ENCODE peak calls at places on chromosomes 13 and 19, in four cellular contexts. One of them, this sample, is unnamed.

GRCh38 chr19:46802152-46802551 is 13.8 kb upstream of the SLC1A5 start:
- DNase-seq in bronchial epithelial cell: no peak
- DNase-seq in brain microvascular endothelial cell: no peak
- DNase-seq in fibroblast of the aortic adventitia: no peak
- DNase-seq in this sample: no peak

GRCh38 chr13:77176350-77176749 is 149.4 kb upstream of the FBXL3 start:
- DNase-seq in fibroblast of the aortic adventitia: peak
- DNase-seq in bronchial epithelial cell: peak
- DNase-seq in brain microvascular endothelial cell: peak
- DNase-seq in this sample: no peak

GRCh38 chr13:20264271-20265018 is 32.3 kb upstream of the GJB6 start:
- DNase-seq in fibroblast of the aortic adventitia: no peak
- DNase-seq in bronchial epithelial cell: no peak
- DNase-seq in brain microvascular endothelial cell: no peak
- DNase-seq in this sample: no peak

GRCh38 chr19:3055741-3056453 is 6.4 kb downstream of the TLE5 start:
- DNase-seq in fibroblast of the aortic adventitia: no peak
- DNase-seq in brain microvascular endothelial cell: no peak
- DNase-seq in bronchial epithelial cell: peak
- DNase-seq in this sample: peak

GRCh38 chr19:55678121-55678671 is 3.2 kb downstream of the EPN1 start:
- DNase-seq in brain microvascular endothelial cell: no peak
- DNase-seq in bronchial epithelial cell: no peak
- DNase-seq in fibroblast of the aortic adventitia: no peak
- DNase-seq in this sample: no peak

GRCh38 chr19:16442386-16443276 is 29.1 kb downstream of the EPS15L1 start:
- DNase-seq in fibroblast of the aortic adventitia: no peak
- DNase-seq in bronchial epithelial cell: no peak
- DNase-seq in brain microvascular endothelial cell: no peak
- DNase-seq in this sample: no peak

GRCh38 chr19:44684892-44685847 is 13.8 kb upstream of the CEACAM16 start:
- DNase-seq in brain microvascular endothelial cell: peak
- DNase-seq in fibroblast of the aortic adventitia: peak
- DNase-seq in bronchial epithelial cell: peak
- DNase-seq in this sample: peak

GRCh38 chr13:97113231-97114001 is 108.7 kb upstream of the MBNL2 start:
- DNase-seq in bronchial epithelial cell: no peak
- DNase-seq in brain microvascular endothelial cell: no peak
- DNase-seq in fibroblast of the aortic adventitia: no peak
- DNase-seq in this sample: no peak

GRCh38 chr19:33522371-33522662 is 726 bp upstream of the PEPD start:
- DNase-seq in fibroblast of the aortic adventitia: no peak
- DNase-seq in brain microvascular endothelial cell: no peak
- DNase-seq in bronchial epithelial cell: no peak
- DNase-seq in this sample: no peak

GRCh38 chr19:13082192-13083007 is 20.3 kb downstream of the LYL1 start:
- DNase-seq in bronchial epithelial cell: peak
- DNase-seq in fibroblast of the aortic adventitia: peak
- DNase-seq in brain microvascular endothelial cell: peak
- DNase-seq in this sample: peak

GRCh38 chr13:80012281-80012680 is 328.6 kb downstream of the SPRY2 start:
- DNase-seq in fibroblast of the aortic adventitia: no peak
- DNase-seq in brain microvascular endothelial cell: no peak
- DNase-seq in bronchial epithelial cell: peak
- DNase-seq in this sample: no peak

GRCh38 chr19:30873691-30874090 is 475.5 kb downstream of the TSHZ3 start:
- DNase-seq in brain microvascular endothelial cell: no peak
- DNase-seq in fibroblast of the aortic adventitia: no peak
- DNase-seq in bronchial epithelial cell: no peak
- DNase-seq in this sample: no peak

GRCh38 chr13:18978447-18978846 is 203.2 kb downstream of the TUBA3C start:
- DNase-seq in brain microvascular endothelial cell: no peak
- DNase-seq in bronchial epithelial cell: no peak
- DNase-seq in fibroblast of the aortic adventitia: no peak
- DNase-seq in this sample: no peak

GRCh38 chr13:59047546-59047945 is 1116.2 kb downstream of the DIAPH3 start:
- DNase-seq in fibroblast of the aortic adventitia: no peak
- DNase-seq in bronchial epithelial cell: peak
- DNase-seq in brain microvascular endothelial cell: no peak
- DNase-seq in this sample: no peak

GRCh38 chr13:44218501-44219240 is 155.0 kb upstream of the SERP2 start:
- DNase-seq in brain microvascular endothelial cell: peak
- DNase-seq in fibroblast of the aortic adventitia: peak
- DNase-seq in bronchial epithelial cell: peak
- DNase-seq in this sample: no peak

GRCh38 chr13:30580852-30581502 is 36.7 kb upstream of the USPL1 start:
- DNase-seq in fibroblast of the aortic adventitia: no peak
- DNase-seq in brain microvascular endothelial cell: no peak
- DNase-seq in bronchial epithelial cell: peak
- DNase-seq in this sample: no peak

GRCh38 chr13:113604186-113604585 is 19.6 kb downstream of the TFDP1 start:
- DNase-seq in fibroblast of the aortic adventitia: no peak
- DNase-seq in bronchial epithelial cell: no peak
- DNase-seq in brain microvascular endothelial cell: no peak
- DNase-seq in this sample: no peak
- TF ChIP-seq CTCF in fibroblast of the aortic adventitia: no peak
- TF ChIP-seq CTCF in bronchial epithelial cell: no peak
- TF ChIP-seq CTCF in brain microvascular endothelial cell: no peak
- TF ChIP-seq CTCF in this sample: no peak

GRCh38 chr13:111629457-111629856 is 309.0 kb downstream of the TEX29 start:
- DNase-seq in brain microvascular endothelial cell: no peak
- DNase-seq in fibroblast of the aortic adventitia: no peak
- DNase-seq in bronchial epithelial cell: no peak
- DNase-seq in this sample: no peak

GRCh38 chr13:111629016-111629415 is 308.6 kb downstream of the TEX29 start:
- DNase-seq in fibroblast of the aortic adventitia: no peak
- DNase-seq in bronchial epithelial cell: no peak
- DNase-seq in brain microvascular endothelial cell: no peak
- DNase-seq in this sample: no peak

GRCh38 chr13:111629933-111630332 is 309.5 kb downstream of the TEX29 start:
- DNase-seq in bronchial epithelial cell: no peak
- DNase-seq in fibroblast of the aortic adventitia: no peak
- DNase-seq in brain microvascular endothelial cell: no peak
- DNase-seq in this sample: no peak

GRCh38 chr13:111632906-111633305 is 312.5 kb downstream of the TEX29 start:
- DNase-seq in brain microvascular endothelial cell: no peak
- DNase-seq in bronchial epithelial cell: no peak
- DNase-seq in fibroblast of the aortic adventitia: no peak
- DNase-seq in this sample: no peak

GRCh38 chr13:111630411-111630810 is 310.0 kb downstream of the TEX29 start:
- DNase-seq in fibroblast of the aortic adventitia: no peak
- DNase-seq in bronchial epithelial cell: no peak
- DNase-seq in brain microvascular endothelial cell: no peak
- DNase-seq in this sample: no peak
- TF ChIP-seq CTCF in fibroblast of the aortic adventitia: no peak
- TF ChIP-seq CTCF in bronchial epithelial cell: no peak
- TF ChIP-seq CTCF in brain microvascular endothelial cell: no peak
- TF ChIP-seq CTCF in this sample: no peak

GRCh38 chr19:43562211-43562697 is 13.1 kb downstream of the XRCC1 start:
- DNase-seq in bronchial epithelial cell: no peak
- DNase-seq in brain microvascular endothelial cell: no peak
- DNase-seq in fibroblast of the aortic adventitia: no peak
- DNase-seq in this sample: no peak

GRCh38 chr19:43562698-43563241 is 12.6 kb downstream of the XRCC1 start:
- DNase-seq in fibroblast of the aortic adventitia: peak
- DNase-seq in bronchial epithelial cell: peak
- DNase-seq in brain microvascular endothelial cell: peak
- DNase-seq in this sample: no peak

GRCh38 chr19:43561144-43561970 is 14.0 kb downstream of the XRCC1 start:
- DNase-seq in fibroblast of the aortic adventitia: no peak
- DNase-seq in brain microvascular endothelial cell: no peak
- DNase-seq in bronchial epithelial cell: no peak
- DNase-seq in this sample: no peak

GRCh38 chr19:43563816-43564215 is 11.5 kb downstream of the XRCC1 start:
- DNase-seq in brain microvascular endothelial cell: no peak
- DNase-seq in bronchial epithelial cell: no peak
- DNase-seq in fibroblast of the aortic adventitia: no peak
- DNase-seq in this sample: no peak

DNA sequence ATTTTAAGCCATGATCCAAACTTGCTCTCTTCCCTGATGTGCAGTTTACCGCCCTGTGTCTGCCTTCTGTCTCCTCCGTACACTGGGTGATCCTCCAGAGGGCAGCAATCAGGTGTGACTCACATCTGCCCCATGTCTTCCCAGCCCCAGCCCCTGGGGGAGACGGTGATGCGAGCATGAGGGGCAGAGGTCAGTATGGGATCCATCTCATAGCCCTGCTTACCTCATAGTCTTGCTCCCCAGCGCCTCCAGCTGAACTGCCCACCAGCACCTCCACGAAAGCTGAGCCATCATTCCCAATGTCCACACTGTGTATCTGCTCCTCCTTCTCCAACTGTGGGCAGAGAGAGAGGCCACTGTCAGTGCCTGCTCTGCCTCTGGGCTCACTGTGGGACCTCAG is 14.6 kb downstream of the XRCC1 start:
- DNase-seq in fibroblast of the aortic adventitia: no peak
- DNase-seq in brain microvascular endothelial cell: peak
- DNase-seq in bronchial epithelial cell: no peak
- DNase-seq in this sample: peak
- TF ChIP-seq CTCF in fibroblast of the aortic adventitia: no peak
- TF ChIP-seq CTCF in brain microvascular endothelial cell: peak
- TF ChIP-seq CTCF in bronchial epithelial cell: peak
- TF ChIP-seq CTCF in this sample: no peak

GRCh38 chr19:19385900-19386339 is 19.6 kb upstream of the GATAD2A start:
- DNase-seq in brain microvascular endothelial cell: no peak
- DNase-seq in fibroblast of the aortic adventitia: no peak
- DNase-seq in bronchial epithelial cell: no peak
- DNase-seq in this sample: no peak

GRCh38 chr19:19384486-19384885 is 21.0 kb upstream of the GATAD2A start:
- DNase-seq in fibroblast of the aortic adventitia: no peak
- DNase-seq in bronchial epithelial cell: no peak
- DNase-seq in brain microvascular endothelial cell: no peak
- DNase-seq in this sample: no peak

GRCh38 chr19:19385131-19385899 is 20.2 kb upstream of the GATAD2A start:
- DNase-seq in fibroblast of the aortic adventitia: peak
- DNase-seq in brain microvascular endothelial cell: peak
- DNase-seq in bronchial epithelial cell: peak
- DNase-seq in this sample: peak

GRCh38 chr19:19387108-19387507 is 18.4 kb upstream of the GATAD2A start:
- DNase-seq in bronchial epithelial cell: no peak
- DNase-seq in fibroblast of the aortic adventitia: no peak
- DNase-seq in brain microvascular endothelial cell: no peak
- DNase-seq in this sample: no peak

GRCh38 chr19:19386373-19386869 is 19.1 kb upstream of the GATAD2A start:
- DNase-seq in brain microvascular endothelial cell: no peak
- DNase-seq in fibroblast of the aortic adventitia: no peak
- DNase-seq in bronchial epithelial cell: no peak
- DNase-seq in this sample: no peak
- TF ChIP-seq CTCF in brain microvascular endothelial cell: peak
- TF ChIP-seq CTCF in fibroblast of the aortic adventitia: peak
- TF ChIP-seq CTCF in bronchial epithelial cell: peak
- TF ChIP-seq CTCF in this sample: no peak